ENCODE peak calls at places on chromosomes 3 and 15, in ten cellular contexts. L is IMR-90; Y is right atrium auricular region; R is colonic mucosa; D is adrenal gland; S is breast epithelium; Z is naive thymus-derived CD4-positive, alpha-beta T cell; J is mucosa of descending colon; X is HCT116; T is psoas muscle. I is an unnamed sample. For H3K9me3 and H3K4me1, the result is how much of the 10 kb centered on the place peaks cover.

GRCh38 chr3:173892547-173892946 is 495.0 kb downstream of the NLGN1 start:
- DNase-seq in Z (no peak), S (no peak), X (no peak), J (no peak), L (no peak), Y (no peak), T (no peak), D (no peak), R (no peak), I (no peak)

GRCh38 chr15:69554321-69554961 is 101.8 kb downstream of the RPLP1 start:
- DNase-seq in J (peak), T (no peak), X (no peak), S (no peak), D (no peak), Y (no peak), Z (no peak), R (peak), L (peak), I (no peak)

GRCh38 chr3:109351231-109351630 is 13.9 kb upstream of the DPPA4 start:
- DNase-seq in J (no peak), S (no peak), X (no peak), R (no peak), Y (no peak), T (no peak), Z (no peak), L (no peak), D (no peak), I (no peak)

GRCh38 chr3:191499307-191500125 is 38.6 kb downstream of the PYDC2 start:
- DNase-seq in Y (no peak), Z (no peak), R (peak), D (peak), S (no peak), X (no peak), T (peak), J (peak), L (peak), I (no peak)

GRCh38 chr3:187744169-187745151 is 808 bp downstream of the BCL6 start:
- DNase-seq in R (peak), Z (peak), L (peak), Y (no peak), S (peak), X (no peak), T (peak), J (peak), D (peak), I (peak)

GRCh38 chr3:183764854-183765731 is 60.3 kb downstream of the MAP6D1 start:
- DNase-seq in J (peak), S (no peak), Y (no peak), Z (no peak), D (no peak), R (no peak), X (no peak), L (peak), T (no peak), I (no peak)

GRCh38 chr3:133548090-133548489 is 25.4 kb upstream of the CDV3 start:
- DNase-seq in J (no peak), Y (no peak), D (no peak), T (no peak), R (no peak), X (no peak), L (peak), Z (no peak), S (no peak), I (no peak)

GRCh38 chr3:16140116-16140893 is 34.2 kb upstream of the GALNT15 start:
- DNase-seq in D (no peak), Z (no peak), Y (peak), X (no peak), L (peak), S (peak), T (peak), J (no peak), R (no peak), I (no peak)

GRCh38 chr15:92958105-92958504 is 58.0 kb downstream of the CHD2 start:
- DNase-seq in S (no peak), D (no peak), J (no peak), X (no peak), Y (no peak), L (peak), T (no peak), Z (peak), R (no peak), I (peak)

GRCh38 chr15:47820780-47821319 is 103.5 kb downstream of the SEMA6D start:
- DNase-seq in L (peak), S (no peak), Y (no peak), T (no peak), D (no peak), J (peak), R (no peak), X (no peak), Z (no peak), I (no peak)

GRCh38 chr3:56890448-56891083 is 88.8 kb upstream of the ARHGEF3 start:
- DNase-seq in T (no peak), R (no peak), L (no peak), D (no peak), S (no peak), Y (no peak), J (no peak), Z (peak), X (no peak), I (no peak)

DNA sequence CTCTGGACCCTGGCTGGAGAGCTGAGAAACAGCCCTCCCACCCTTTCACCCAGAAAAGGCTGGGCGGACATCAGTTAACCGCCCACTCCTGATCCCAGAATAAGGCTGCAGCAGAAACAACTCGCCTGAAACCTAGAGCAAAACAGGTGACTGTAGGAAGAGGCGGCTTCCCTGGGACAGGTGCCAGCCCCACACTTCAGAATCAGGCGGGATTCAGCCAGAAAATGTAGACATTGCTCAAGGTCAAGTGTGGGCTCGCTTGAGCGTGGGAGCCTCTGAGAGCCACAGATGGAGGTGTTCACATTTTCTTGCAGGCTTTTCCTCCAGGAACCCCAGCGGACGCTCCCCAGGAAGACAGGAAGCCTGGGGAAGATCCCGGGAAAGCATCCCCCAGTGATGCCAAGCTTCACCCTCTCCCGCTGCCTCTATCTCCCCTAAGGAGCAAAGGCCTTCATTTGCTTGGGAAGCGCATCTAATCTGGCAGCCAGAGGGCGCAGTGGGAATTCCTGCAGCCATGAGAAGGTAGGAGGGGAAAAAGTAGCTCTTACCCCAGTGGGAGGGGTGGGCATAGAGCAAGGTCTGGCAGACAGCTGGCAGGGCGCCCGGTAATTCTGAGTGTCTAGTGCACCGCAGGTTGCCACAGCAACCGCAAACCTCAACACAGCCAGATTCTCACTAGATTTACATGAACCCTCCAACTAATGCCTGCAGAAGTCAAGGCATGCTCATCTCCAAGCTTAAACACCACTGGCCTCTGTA is 77.7 kb downstream of the OCA2 start:
- DNase-seq in S (peak), X (peak), R (peak), L (peak), T (no peak), J (peak), D (peak), Y (no peak), Z (peak), I (no peak)
- H3K9me3 ChIP-seq in S (under half), X (under half), R (under half), L (under half), T (under half), J (under half), D (under half), Y (under half), Z (under half), I (under half)

DNA sequence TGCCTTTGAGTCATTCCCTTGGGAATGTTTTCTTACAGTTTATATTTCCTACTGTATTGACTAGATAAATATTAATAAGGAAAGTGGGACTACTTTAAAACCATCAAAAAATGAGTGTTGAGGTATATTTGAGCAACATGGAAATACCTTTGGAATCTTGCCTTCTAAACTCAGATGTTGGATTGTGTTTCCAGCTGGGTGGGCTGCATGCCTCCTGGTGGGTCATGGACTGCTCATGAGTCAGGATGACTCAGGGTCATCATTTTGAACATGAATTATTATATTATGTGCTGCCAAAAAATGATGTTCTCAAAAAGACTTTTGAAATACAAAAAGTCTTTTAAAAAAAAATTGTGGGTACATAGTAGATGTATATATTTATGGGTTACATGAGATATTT is 41.1 kb upstream of the APH1B start:
- DNase-seq in Y (no peak), Z (no peak), R (no peak), J (no peak), S (no peak), D (no peak), T (no peak), X (no peak), L (peak), I (no peak)
- H3K4me1 ChIP-seq in Y (under half), Z (half or more), R (under half), J (under half), S (under half), D (under half), T (under half), X (under half), L (under half), I (half or more)

GRCh38 chr15:72271221-72271620 is 1.1 kb downstream of the PARP6 start:
- DNase-seq in J (no peak), X (no peak), S (no peak), R (no peak), D (no peak), T (no peak), Z (no peak), Y (no peak), L (no peak), I (no peak)
- H3K4me3 ChIP-seq in J (no peak), X (peak), S (peak), R (no peak), D (no peak), T (peak), Z (peak), Y (no peak), L (no peak), I (peak)

DNA sequence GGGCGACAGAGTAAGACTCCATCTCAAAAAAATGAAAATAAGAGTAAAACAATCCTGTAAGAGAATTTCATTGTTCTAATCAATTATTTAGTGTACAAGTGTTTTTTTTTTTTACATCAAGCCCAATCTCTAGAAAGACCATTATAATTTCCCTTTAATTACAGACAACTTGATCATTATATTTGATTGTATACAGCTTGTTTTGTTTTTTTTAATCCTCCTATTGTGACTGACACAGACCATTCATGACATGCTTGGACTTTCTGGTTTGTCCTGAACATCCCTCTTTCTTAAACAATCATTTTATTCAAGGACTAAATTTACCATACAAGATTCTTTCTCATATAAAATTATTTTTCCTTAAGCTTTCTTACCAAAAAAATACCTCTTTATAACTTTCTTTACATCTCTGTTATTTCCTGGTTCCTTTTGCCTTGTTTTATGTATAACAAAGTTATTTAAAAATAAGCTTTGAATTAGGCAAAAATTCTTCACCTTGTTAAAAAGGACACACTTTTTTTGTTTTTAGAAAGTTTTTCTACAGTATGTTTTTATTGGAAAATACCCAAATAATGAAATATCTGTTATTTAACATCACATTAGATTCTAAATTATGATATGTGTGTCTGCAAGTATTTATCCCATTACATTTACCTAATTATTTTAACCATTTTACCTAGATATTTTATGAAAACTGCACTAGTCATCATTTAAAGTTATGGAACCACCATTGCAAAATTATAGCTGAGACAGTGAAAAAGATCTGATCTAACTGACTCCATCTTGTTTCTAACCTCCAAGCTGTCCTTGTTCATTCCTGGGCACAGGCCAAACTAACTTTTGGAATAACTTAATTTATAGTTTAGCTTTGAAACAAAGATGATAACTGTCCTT is 26.1 kb upstream of the GFM1 start:
- DNase-seq in X (peak), S (no peak), Y (no peak), J (no peak), L (no peak), D (no peak), Z (no peak), R (no peak), T (no peak), I (no peak)
- H3K9me3 ChIP-seq in X (under half), S (under half), Y (under half), J (under half), L (under half), D (under half), Z (under half), R (under half), T (under half), I (under half)

DNA sequence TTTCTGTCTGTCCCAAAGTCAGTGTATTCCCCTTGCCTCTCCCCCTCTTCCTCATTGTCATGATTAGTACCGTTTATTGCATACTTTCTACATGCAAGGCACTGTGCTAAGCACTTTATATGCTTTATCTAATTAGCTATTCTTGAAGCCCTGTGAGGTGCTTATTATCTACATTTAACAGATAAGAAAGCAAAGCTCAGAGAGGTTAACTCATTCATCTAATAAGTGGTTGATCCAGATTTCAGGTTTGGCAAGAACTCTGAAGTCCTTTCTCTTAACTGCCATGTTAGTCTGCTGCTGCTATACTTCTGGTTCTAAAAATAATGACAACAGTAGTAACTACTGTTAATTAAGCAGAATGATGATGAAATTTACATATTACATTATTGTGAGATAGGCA is 13.5 kb downstream of the IQGAP1 start:
- DNase-seq in D (no peak), X (no peak), R (no peak), L (no peak), Z (no peak), T (no peak), Y (no peak), S (no peak), J (peak), I (no peak)
- H3K4me1 ChIP-seq in D (under half), X (under half), R (under half), L (under half), Z (under half), T (half or more), Y (under half), S (under half), J (half or more), I (under half)

DNA sequence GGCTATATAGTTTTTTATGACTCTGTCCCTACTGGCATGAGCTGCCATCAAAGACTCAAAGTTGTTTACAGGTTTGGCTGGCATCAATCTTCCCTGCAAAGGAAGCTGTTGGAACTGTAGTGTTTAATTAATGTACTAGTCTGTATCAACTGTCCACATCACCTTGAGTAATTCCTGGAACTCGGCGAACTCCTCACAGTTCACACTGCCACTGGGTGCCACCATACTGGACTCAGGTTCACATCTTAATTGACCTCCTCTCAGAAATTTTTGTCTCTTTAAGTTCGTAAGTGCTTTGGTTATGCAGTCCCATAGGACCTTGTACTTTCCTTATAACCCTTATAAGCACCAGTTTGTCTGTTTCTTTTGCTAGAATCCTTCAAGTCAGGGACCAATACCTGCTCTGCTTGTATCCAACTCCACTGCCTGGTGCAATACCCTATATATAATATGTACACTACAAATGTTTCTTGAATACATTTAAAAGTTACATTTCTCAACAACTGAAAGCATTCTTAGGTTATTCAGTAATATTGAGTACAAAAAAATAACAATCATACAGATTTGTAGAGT is 3.2 kb downstream of the HIGD1A start:
- DNase-seq in D (no peak), J (no peak), L (no peak), Y (no peak), S (no peak), T (no peak), X (no peak), R (no peak), Z (no peak), I (no peak)
- H3K4me3 ChIP-seq in D (no peak), J (no peak), L (no peak), Y (no peak), S (peak), T (no peak), X (no peak), R (no peak), Z (no peak), I (no peak)

DNA sequence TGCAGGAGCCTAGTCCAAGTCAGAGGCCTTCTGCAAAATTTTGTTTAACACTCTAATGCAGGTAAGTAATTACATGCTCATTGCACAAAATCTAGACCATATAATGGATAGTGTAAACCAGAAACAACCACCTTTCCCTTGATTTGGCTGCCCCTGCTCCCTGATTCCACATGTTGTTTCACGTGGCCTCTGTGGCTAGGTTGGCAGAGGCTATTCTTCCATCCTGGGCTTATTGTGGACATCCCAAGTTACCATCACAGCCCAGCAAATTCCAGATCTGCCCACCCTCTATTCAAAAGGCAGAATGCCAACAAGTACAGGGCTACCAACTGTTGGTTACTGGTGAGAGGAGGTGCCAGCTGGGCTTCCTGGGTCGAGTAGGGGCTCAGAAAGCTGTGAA is 794.5 kb upstream of the GRM7 start:
- DNase-seq in X (no peak), L (no peak), D (no peak), Z (no peak), T (no peak), R (no peak), S (no peak), Y (no peak), J (no peak), I (no peak)
- H3K9me3 ChIP-seq in X (under half), L (under half), D (under half), Z (under half), T (under half), R (under half), S (under half), Y (under half), J (under half), I (under half)

DNA sequence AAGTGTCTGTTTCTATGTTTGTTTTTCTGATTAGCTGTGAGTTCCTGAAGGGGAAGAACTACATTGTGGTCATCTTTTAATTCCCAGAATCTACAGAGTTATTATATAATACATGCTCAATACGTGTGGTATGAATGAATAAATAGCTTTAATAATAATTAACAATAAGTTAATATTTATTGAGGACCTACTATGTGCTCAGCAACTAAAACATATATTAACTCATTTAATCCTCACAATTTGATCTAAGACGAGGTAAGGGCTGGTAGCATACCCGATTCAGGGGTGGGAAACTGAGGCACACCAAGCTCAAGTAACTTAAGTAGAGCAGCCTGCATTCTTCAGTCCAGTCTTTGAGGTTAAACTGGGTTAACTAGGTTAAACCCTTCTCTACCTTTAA is 553.8 kb downstream of the FOXP1 start:
- DNase-seq in T (no peak), Z (no peak), R (no peak), S (no peak), J (no peak), Y (no peak), D (no peak), L (no peak), X (no peak), I (no peak)
- H3K4me1 ChIP-seq in T (under half), Z (under half), R (under half), S (under half), J (under half), Y (under half), D (under half), L (under half), X (under half), I (half or more)

DNA sequence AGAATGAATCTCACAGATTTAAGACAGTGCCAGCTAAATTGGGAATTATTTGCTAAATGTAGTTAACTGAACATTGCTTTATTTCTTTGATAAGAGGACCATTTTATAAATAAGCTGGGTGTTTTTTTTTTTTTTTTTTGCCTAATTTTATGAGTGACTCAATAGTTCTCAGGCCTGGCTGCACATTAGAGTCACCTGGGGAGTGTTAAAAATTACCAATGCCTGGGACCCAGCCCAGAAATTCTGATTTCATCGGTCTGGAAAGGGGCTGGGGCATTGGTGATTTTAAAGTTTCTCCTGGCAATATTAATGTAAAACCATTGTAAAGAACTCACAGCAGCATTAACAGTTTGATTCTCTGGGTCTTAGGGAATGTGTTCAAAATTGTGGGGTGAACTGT is 51.2 kb upstream of the PHLDB2 start:
- DNase-seq in Z (no peak), T (no peak), S (no peak), L (no peak), X (no peak), R (no peak), D (no peak), J (no peak), Y (no peak), I (no peak)
- H3K4me3 ChIP-seq in Z (no peak), T (no peak), S (no peak), L (no peak), X (no peak), R (no peak), D (no peak), J (no peak), Y (no peak), I (no peak)